ENCODE peak calls at places on chromosome 14, in ten cellular contexts. Q is GM23338; K is amniotic stem cell; F is ascending aorta; B is activated CD8-positive, alpha-beta memory T cell treated with anti-CD3 and anti-CD28 coated beads for 4 hours; R is aorta; H is iPS DF 6.9; C is AG04450; E is hippocampal formation; A is hypothalamus. O is an unnamed sample.

GRCh38 chr14:43692706-43693105 is 814.4 kb downstream of the FSCB start:
- DNase-seq in Q (no peak), K (no peak), F (no peak), B (no peak), R (no peak), H (no peak), C (no peak), E (no peak), A (no peak), O (no peak)

GRCh38 chr14:33754264-33754663 is 196.6 kb downstream of the EGLN3 start:
- DNase-seq in Q (peak), K (no peak), F (no peak), B (no peak), R (no peak), H (no peak), C (no peak), E (no peak), A (no peak), O (no peak)

GRCh38 chr14:23381871-23382270 is 5.0 kb downstream of the CMTM5 start:
- DNase-seq in Q (no peak), K (no peak), F (no peak), B (no peak), R (no peak), H (no peak), C (no peak), E (peak), A (no peak), O (peak)

GRCh38 chr14:100428727-100429126 is 105.6 kb downstream of the SLC25A47 start:
- DNase-seq in Q (no peak), K (no peak), F (no peak), B (no peak), R (no peak), H (no peak), C (no peak), E (no peak), A (no peak), O (no peak)

GRCh38 chr14:39430762-39431415 is 1.3 kb downstream of the FBXO33 start:
- DNase-seq in Q (no peak), K (no peak), F (no peak), B (no peak), R (no peak), H (no peak), C (no peak), E (no peak), A (no peak), O (no peak)

GRCh38 chr14:97039717-97040363 is 242.7 kb downstream of the VRK1 start:
- DNase-seq in Q (no peak), K (no peak), F (no peak), B (no peak), R (no peak), H (no peak), C (no peak), E (no peak), A (no peak), O (no peak)

GRCh38 chr14:28599191-28599590 is 167.4 kb upstream of the FOXG1 start:
- DNase-seq in Q (no peak), K (no peak), F (no peak), B (no peak), R (no peak), H (no peak), C (no peak), E (no peak), A (no peak), O (no peak)

GRCh38 chr14:21498540-21499526 is 12.3 kb downstream of the METTL3 start:
- DNase-seq in Q (peak), K (peak), F (no peak), B (no peak), R (no peak), H (peak), C (no peak), E (peak), A (no peak), O (no peak)

GRCh38 chr14:29724991-29725390 is 202.7 kb downstream of the PRKD1 start:
- DNase-seq in Q (peak), K (no peak), F (no peak), B (no peak), R (no peak), H (no peak), C (no peak), E (no peak), A (no peak), O (no peak)

GRCh38 chr14:79608426-79608825 is 602.9 kb downstream of the DIO2 start:
- DNase-seq in Q (no peak), K (no peak), F (no peak), B (no peak), R (no peak), H (no peak), C (no peak), E (no peak), A (no peak), O (no peak)

GRCh38 chr14:100911665-100912316 is 8.3 kb upstream of the RTL1 start:
- DNase-seq in Q (no peak), K (no peak), F (no peak), B (no peak), R (no peak), H (no peak), C (no peak), E (no peak), A (no peak), O (no peak)

GRCh38 chr14:94125659-94126418 is 3.6 kb downstream of the IFI27L2 start:
- DNase-seq in Q (no peak), K (no peak), F (peak), B (no peak), R (no peak), H (no peak), C (no peak), E (no peak), A (no peak), O (no peak)

GRCh38 chr14:76257111-76257803 is 105.5 kb downstream of the GPATCH2L start:
- DNase-seq in Q (no peak), K (no peak), F (no peak), B (no peak), R (no peak), H (no peak), C (no peak), E (no peak), A (no peak), O (no peak)

GRCh38 chr14:76768201-76768656 is 7.0 kb downstream of the VASH1 start:
- DNase-seq in Q (peak), K (no peak), F (peak), B (peak), R (peak), H (no peak), C (no peak), E (peak), A (peak), O (peak)

GRCh38 chr14:24915958-24916595 is 133.9 kb downstream of the STXBP6 start:
- DNase-seq in Q (no peak), K (no peak), F (no peak), B (no peak), R (no peak), H (no peak), C (no peak), E (no peak), A (no peak), O (no peak)

GRCh38 chr14:37591311-37591940 is 3.6 kb downstream of the FOXA1 start:
- DNase-seq in Q (peak), K (no peak), F (no peak), B (no peak), R (peak), H (no peak), C (no peak), E (no peak), A (no peak), O (no peak)

GRCh38 chr14:70882771-70883492 is 24.3 kb upstream of the PCNX1 start:
- DNase-seq in Q (no peak), K (no peak), F (no peak), B (no peak), R (no peak), H (no peak), C (no peak), E (no peak), A (no peak), O (no peak)

GRCh38 chr14:53841109-53842099 is 115.2 kb downstream of the BMP4 start:
- DNase-seq in Q (no peak), K (no peak), F (no peak), B (no peak), R (no peak), H (no peak), C (no peak), E (no peak), A (no peak), O (no peak)

GRCh38 chr14:100554082-100554677 is 33.0 kb downstream of the BEGAIN start:
- DNase-seq in Q (no peak), K (no peak), F (no peak), B (no peak), R (peak), H (no peak), C (no peak), E (no peak), A (no peak), O (no peak)

GRCh38 chr14:105059035-105059916 is 6.0 kb downstream of the GPR132 start:
- DNase-seq in Q (peak), K (no peak), F (no peak), B (no peak), R (no peak), H (no peak), C (no peak), E (no peak), A (no peak), O (no peak)

GRCh38 chr14:88625671-88626070 is 62.8 kb downstream of the ZC3H14 start:
- DNase-seq in Q (no peak), K (no peak), F (no peak), B (no peak), R (no peak), H (no peak), C (no peak), E (no peak), A (no peak), O (no peak)

GRCh38 chr14:103016071-103016470 is 41.3 kb downstream of the CDC42BPB start:
- DNase-seq in Q (no peak), K (no peak), F (peak), B (no peak), R (peak), H (no peak), C (no peak), E (no peak), A (no peak), O (no peak)

GRCh38 chr14:52862652-52863338 is 71.4 kb upstream of the GNPNAT1 start:
- DNase-seq in Q (no peak), K (peak), F (no peak), B (no peak), R (no peak), H (no peak), C (peak), E (no peak), A (no peak), O (no peak)

GRCh38 chr14:71497645-71498086 is 434.6 kb upstream of the RGS6 start:
- DNase-seq in Q (no peak), K (no peak), F (no peak), B (no peak), R (no peak), H (no peak), C (peak), E (no peak), A (no peak), O (no peak)

GRCh38 chr14:102501751-102502315 is 7.7 kb downstream of the ANKRD9 start:
- DNase-seq in Q (peak), K (no peak), F (no peak), B (no peak), R (no peak), H (no peak), C (no peak), E (no peak), A (no peak), O (no peak)

GRCh38 chr14:100532916-100533630 is 54.1 kb downstream of the BEGAIN start:
- DNase-seq in Q (no peak), K (no peak), F (peak), B (no peak), R (peak), H (no peak), C (peak), E (no peak), A (no peak), O (no peak)